ENCODE peak calls at places on chromosomes 12 and 14, in ten cellular contexts. M is AG09309, N is AG10803, D is stomach, W is psoas muscle, O is heart right ventricle, Y is endodermal cell, H is BE2C, U is epithelial cell of esophagus, G is upper lobe of left lung. Q is an unnamed sample.

GRCh38 chr12:50297996-50298395 is 14.7 kb upstream of the LIMA1 start:
- DNase-seq in D (no peak), M (no peak), U (peak; percentile 47), N (no peak), G (no peak), W (no peak), H (no peak), O (no peak), Y (no peak), Q (no peak)

GRCh38 chr12:12665194-12665593 is 30.8 kb downstream of the GPR19 start:
- DNase-seq in U (no peak), Y (peak; percentile 80), M (no peak), N (no peak), D (no peak), G (no peak), O (no peak), W (no peak), H (no peak), Q (no peak)

GRCh38 chr12:114166360-114166759 is 200.2 kb upstream of the RBM19 start:
- DNase-seq in O (no peak), Y (peak; percentile 91), M (peak; percentile 28), U (no peak), N (peak; percentile 53), W (no peak), G (no peak), D (no peak), H (peak; percentile 47), Q (peak; percentile 54)

GRCh38 chr14:105733081-105734065 is 207.0 kb downstream of the TMEM121 start:
- DNase-seq in G (no peak), N (no peak), U (no peak), O (no peak), D (no peak), W (no peak), H (no peak), Y (no peak), M (no peak), Q (no peak)

GRCh38 chr14:53630336-53630735 is 326.3 kb downstream of the BMP4 start:
- DNase-seq in W (no peak), Y (no peak), G (no peak), H (no peak), O (no peak), N (no peak), U (no peak), M (no peak), D (no peak), Q (no peak)

GRCh38 chr12:49539406-49540228 is 787 bp downstream of the KCNH3 start:
- DNase-seq in W (no peak), H (no peak), O (no peak), M (no peak), D (peak; percentile 22), Y (peak; percentile 67), U (no peak), G (peak; percentile 82), N (no peak), Q (no peak)

GRCh38 chr14:22819191-22819988 is 4.2 kb upstream of the SLC7A7 start:
- DNase-seq in M (no peak), U (no peak), N (peak; percentile 77), Y (peak; percentile 89), W (no peak), H (no peak), D (peak; percentile 57), G (peak; percentile 84), O (peak; percentile 42), Q (peak; percentile 85)

GRCh38 chr12:124464062-124464461 is 103.3 kb downstream of the NCOR2 start:
- DNase-seq in O (peak; percentile 50), Y (no peak), G (no peak), W (no peak), H (no peak), U (no peak), M (no peak), D (no peak), N (no peak), Q (peak; percentile 33)

GRCh38 chr12:2992724-2993123 is 33.5 kb downstream of the TEAD4 start:
- DNase-seq in H (no peak), G (no peak), W (no peak), M (no peak), D (no peak), U (no peak), N (no peak), Y (no peak), O (no peak), Q (no peak)

DNA sequence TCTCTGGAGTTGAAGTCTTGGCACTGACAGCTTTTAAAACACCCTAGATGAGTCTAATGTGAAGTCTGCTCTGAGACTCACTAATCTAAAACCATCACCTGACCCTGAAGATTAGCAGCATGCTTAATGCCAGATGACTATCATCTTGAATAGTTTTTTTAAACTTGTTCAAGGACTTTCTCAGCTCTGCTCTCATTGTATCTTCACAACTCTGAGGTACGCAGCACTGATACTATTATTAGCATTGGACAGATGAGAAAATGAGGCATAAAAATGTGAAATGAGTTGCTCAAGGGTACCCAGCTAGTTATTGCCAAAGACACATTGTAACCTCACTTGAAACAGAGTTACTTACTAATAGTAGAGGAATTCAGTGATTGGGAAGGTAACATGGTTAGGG is 4.8 kb downstream of the SLC38A1 start:
- DNase-seq in U (peak; percentile 56), G (no peak), W (no peak), M (peak; percentile 43), D (no peak), H (no peak), Y (no peak), O (no peak), N (peak; percentile 77), Q (no peak)
- TF ChIP-seq CTCF in U (no peak), G (no peak), W (no peak), M (no peak), D (no peak), H (no peak), Y (no peak), O (no peak), N (no peak), Q (no peak)

GRCh38 chr12:19003110-19003509 is 126.4 kb upstream of the PLEKHA5 start:
- DNase-seq in D (no peak), W (no peak), N (peak; percentile 2), O (no peak), G (no peak), U (peak; percentile 9), M (no peak), H (no peak), Y (no peak), Q (no peak)

GRCh38 chr12:19002192-19002591 is 127.3 kb upstream of the PLEKHA5 start:
- DNase-seq in H (no peak), U (peak; percentile 27), G (no peak), M (no peak), D (no peak), Y (no peak), N (peak; percentile 2), W (no peak), O (no peak), Q (peak; percentile 29)

GRCh38 chr12:19006626-19007025 is 122.9 kb upstream of the PLEKHA5 start:
- DNase-seq in N (peak; percentile 1), Y (no peak), G (no peak), D (no peak), U (no peak), O (no peak), H (no peak), W (no peak), M (no peak), Q (no peak)

GRCh38 chr12:19005257-19005801 is 124.2 kb upstream of the PLEKHA5 start:
- DNase-seq in W (no peak), N (no peak), U (no peak), O (no peak), Y (peak; percentile 54), H (no peak), G (no peak), M (no peak), D (no peak), Q (no peak)

GRCh38 chr12:19003987-19004619 is 125.4 kb upstream of the PLEKHA5 start:
- DNase-seq in Y (peak; percentile 70), W (no peak), M (no peak), H (no peak), U (no peak), O (no peak), D (no peak), G (no peak), N (no peak), Q (no peak)
- H3K4me3 ChIP-seq in Y (no peak overlapping the region), W (no peak overlapping the region), M (no peak overlapping the region), H (no peak overlapping the region), U (no peak overlapping the region), O (no peak overlapping the region), D (no peak overlapping the region), G (no peak overlapping the region), N (no peak overlapping the region), Q (no peak overlapping the region)

DNA sequence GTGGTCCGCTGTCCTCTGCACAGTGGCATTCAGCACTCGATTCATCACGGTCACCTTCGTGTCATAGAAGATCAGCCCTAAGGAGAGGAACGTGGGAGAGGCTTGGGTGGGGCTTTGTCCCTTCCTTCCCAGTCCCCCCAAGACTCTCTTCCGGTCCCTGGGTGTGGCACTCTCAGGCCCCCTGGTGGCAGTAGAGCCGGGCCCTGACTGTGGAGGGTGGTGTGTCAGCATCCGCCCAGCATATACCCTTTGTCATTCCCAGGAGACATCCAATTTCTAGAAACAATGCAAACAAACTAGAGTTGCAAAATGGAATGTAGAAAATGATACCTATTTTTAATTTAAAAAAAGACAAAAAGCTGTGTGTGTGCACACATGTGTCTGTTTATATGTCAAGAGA is 45.0 kb downstream of the TRAFD1 start:
- DNase-seq in H (peak; percentile 51), W (no peak), N (peak; percentile 52), G (no peak), U (no peak), O (no peak), D (no peak), Y (peak; percentile 73), M (no peak), Q (peak; percentile 15)
- TF ChIP-seq CTCF in H (peak; percentile 61), W (peak; percentile 21), N (peak; percentile 60), G (peak; percentile 35), U (peak; percentile 43), O (no peak), D (no peak), Y (peak; percentile 64), M (peak; percentile 54), Q (peak; percentile 70)

DNA sequence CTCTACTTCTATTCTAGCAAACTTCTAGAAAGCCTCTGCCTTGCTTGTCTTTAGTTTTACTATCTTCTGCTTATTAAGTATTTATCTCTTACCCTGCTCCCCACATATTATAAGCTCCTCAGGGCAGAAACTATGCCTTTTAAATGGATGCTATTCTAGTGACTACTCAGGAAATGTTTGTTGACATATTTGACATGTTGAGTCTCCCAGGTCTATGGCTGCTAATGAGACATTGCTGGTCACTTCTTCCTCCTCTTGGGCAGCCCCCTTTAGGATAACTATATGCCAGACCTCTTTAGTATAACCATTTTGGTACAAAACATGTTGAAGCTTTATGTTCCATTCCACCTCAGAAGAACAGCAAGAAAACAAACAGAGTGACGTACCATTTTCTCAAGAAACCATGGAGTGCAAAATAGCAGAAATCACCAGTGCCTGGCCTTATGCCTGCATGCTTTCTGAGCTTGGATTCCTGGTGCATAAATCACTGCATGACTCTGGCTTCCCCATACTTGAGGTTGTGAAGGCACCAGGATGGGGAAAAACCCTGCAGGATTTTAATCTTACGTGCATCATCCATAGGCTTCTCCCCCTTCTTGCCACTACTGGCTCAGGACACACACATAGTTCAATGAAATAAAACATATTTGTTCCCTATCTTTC is 202.6 kb downstream of the TMX1 start:
- DNase-seq in G (no peak), H (no peak), D (no peak), Y (no peak), W (no peak), U (peak; percentile 98), N (peak; percentile 98), O (no peak), M (peak; percentile 89), Q (peak; percentile 89)
- H3K4me3 ChIP-seq in G (no peak overlapping the region), H (no peak overlapping the region), D (no peak overlapping the region), Y (no peak overlapping the region), W (no peak overlapping the region), U (no peak overlapping the region), N (no peak overlapping the region), O (no peak overlapping the region), M (no peak overlapping the region), Q (no peak overlapping the region)

Q was measured in fibroblast of villous mesenchyme.